ENCODE peak calls at places on chromosomes 7 and 10, in four cellular contexts. Y is GM12878, X is uterus, C is HCT116. N is an unnamed sample. For H3K36me3, the result is how much of the 10 kb centered on the place peaks cover.

GRCh38 chr10:112232670-112233069 is 49.1 kb upstream of the GPAM start:
- DNase-seq in C (no peak), Y (no peak), X (no peak), N (no peak)

GRCh38 chr10:132449826-132450211 is 52.8 kb downstream of the PWWP2B start:
- DNase-seq in C (no peak), Y (no peak), X (no peak), N (no peak)

GRCh38 chr7:45975367-45975766 is 54.3 kb upstream of the IGFBP3 start:
- DNase-seq in C (no peak), Y (no peak), X (no peak), N (no peak)

GRCh38 chr10:5684971-5685763 is 529 bp downstream of the TASOR2 start:
- DNase-seq in X (peak), C (peak), Y (peak), N (peak)

GRCh38 chr10:77197544-77197943 is 440.1 kb downstream of the KCNMA1 start:
- DNase-seq in Y (peak), C (no peak), X (no peak), N (no peak)

GRCh38 chr7:18570890-18571478 is 75.4 kb downstream of the HDAC9 start:
- DNase-seq in Y (no peak), C (peak), X (no peak), N (peak)

GRCh38 chr10:101052285-101052684 is 9.5 kb upstream of the KAZALD1 start:
- DNase-seq in X (no peak), Y (no peak), C (no peak), N (no peak)

GRCh38 chr7:54814401-54814800 is 55.4 kb upstream of the SEC61G start:
- DNase-seq in Y (no peak), X (no peak), C (no peak), N (no peak)

GRCh38 chr7:404782-405488 is 114.7 kb downstream of the PDGFA start:
- DNase-seq in Y (no peak), C (no peak), X (no peak), N (no peak)

GRCh38 chr7:51295435-51296269 is 21.0 kb downstream of the COBL start:
- DNase-seq in C (no peak), Y (no peak), X (no peak), N (no peak)

GRCh38 chr7:71824356-71824755 is 587.8 kb downstream of the CALN1 start:
- DNase-seq in X (no peak), Y (no peak), C (no peak), N (no peak)

GRCh38 chr7:37514520-37514919 is 65.9 kb upstream of the ELMO1 start:
- DNase-seq in Y (no peak), C (no peak), X (no peak), N (no peak)

GRCh38 chr7:18257711-18258110 is 230.1 kb upstream of the PRPS1L1 start:
- DNase-seq in Y (no peak), C (no peak), X (peak), N (no peak)

GRCh38 chr10:14466256-14466655 is 135.5 kb upstream of the FRMD4A start:
- DNase-seq in Y (no peak), X (no peak), C (no peak), N (no peak)

GRCh38 chr7:154857240-154857639 is 145.7 kb downstream of the PAXIP1 start:
- DNase-seq in C (no peak), X (no peak), Y (no peak), N (no peak)

GRCh38 chr7:18916826-18917225 is 200.6 kb downstream of the TWIST1 start:
- DNase-seq in X (no peak), Y (no peak), C (no peak), N (no peak)

GRCh38 chr10:16521311-16522016 is at the start of gene C1QL3:
- DNase-seq in C (no peak), X (no peak), Y (no peak), N (peak)

GRCh38 chr10:95758351-95759025 is 2.5 kb downstream of the ENTPD1 start:
- DNase-seq in Y (peak), C (no peak), X (no peak), N (no peak)

GRCh38 chr7:40268836-40269235 is 134.0 kb downstream of the SUGCT start:
- DNase-seq in X (no peak), C (no peak), Y (no peak), N (no peak)

GRCh38 chr7:22219739-22220493 is 137.0 kb downstream of the RAPGEF5 start:
- DNase-seq in Y (no peak), X (no peak), C (no peak), N (no peak)

GRCh38 chr7:74097937-74098614 is 14.5 kb downstream of the LIMK1 start:
- DNase-seq in X (peak), Y (no peak), C (no peak), N (peak)

GRCh38 chr10:61608255-61609040 is 54.3 kb upstream of the CABCOCO1 start:
- DNase-seq in Y (no peak), X (no peak), C (no peak), N (no peak)

GRCh38 chr10:33113111-33113856 is 155.3 kb upstream of the ITGB1 start:
- DNase-seq in C (no peak), X (no peak), Y (no peak), N (no peak)

GRCh38 chr7:106720641-106721040 is 59.7 kb upstream of the CCDC71L start:
- DNase-seq in X (no peak), Y (no peak), C (no peak), N (peak)

GRCh38 chr10:21264271-21264670 is 261.2 kb downstream of the SKIDA1 start:
- DNase-seq in Y (no peak), C (no peak), X (no peak), N (no peak)

GRCh38 chr7:104814126-104814525 is 199.9 kb upstream of the KMT2E start:
- DNase-seq in C (no peak), X (no peak), Y (no peak), N (no peak)

GRCh38 chr10:116697816-116698215 is 44.5 kb downstream of the HSPA12A start:
- DNase-seq in Y (no peak), C (no peak), X (no peak), N (no peak)

GRCh38 chr7:33710608-33711007 is 194.7 kb upstream of the BMPER start:
- DNase-seq in X (no peak), Y (no peak), C (no peak), N (no peak)

GRCh38 chr7:155961241-155962190 is 149.3 kb upstream of the SHH start:
- DNase-seq in Y (no peak), X (no peak), C (peak), N (peak)

GRCh38 chr10:132296671-132297443 is 10.9 kb downstream of the STK32C start:
- DNase-seq in X (no peak), C (no peak), Y (no peak), N (no peak)

GRCh38 chr10:28946479-28946878 is 269.2 kb downstream of the BAMBI start:
- DNase-seq in C (no peak), X (no peak), Y (no peak), N (no peak)

GRCh38 chr10:83007521-83007920 is 1131.8 kb upstream of the GHITM start:
- DNase-seq in X (no peak), Y (no peak), C (no peak), N (no peak)

GRCh38 chr7:135714534-135715009 is 13.4 kb downstream of the SLC13A4 start:
- DNase-seq in C (peak), Y (no peak), X (no peak), N (no peak)

GRCh38 chr10:73095479-73096021 is 1.1 kb downstream of the P4HA1 start:
- DNase-seq in C (no peak), X (peak), Y (no peak), N (peak)

GRCh38 chr7:52184006-52184703 is 851.3 kb upstream of the POM121L12 start:
- DNase-seq in Y (no peak), X (no peak), C (no peak), N (no peak)

GRCh38 chr10:125850766-125851731 is 27.7 kb downstream of the BCCIP start:
- DNase-seq in X (no peak), C (no peak), Y (no peak), N (no peak)

GRCh38 chr7:84484502-84485079 is 290.0 kb upstream of the SEMA3A start:
- DNase-seq in C (no peak), X (no peak), Y (no peak), N (no peak)

GRCh38 chr7:2012044-2012900 is 220.5 kb downstream of the MAD1L1 start:
- DNase-seq in X (no peak), C (no peak), Y (no peak), N (no peak)

GRCh38 chr7:2012981-2013380 is 219.8 kb downstream of the MAD1L1 start:
- DNase-seq in Y (no peak), X (no peak), C (no peak), N (no peak)

GRCh38 chr7:2010551-2011265 is 222.0 kb downstream of the MAD1L1 start:
- DNase-seq in X (no peak), C (no peak), Y (no peak), N (no peak)

GRCh38 chr7:2010101-2010500 is 222.6 kb downstream of the MAD1L1 start:
- DNase-seq in X (no peak), Y (no peak), C (no peak), N (no peak)

DNA sequence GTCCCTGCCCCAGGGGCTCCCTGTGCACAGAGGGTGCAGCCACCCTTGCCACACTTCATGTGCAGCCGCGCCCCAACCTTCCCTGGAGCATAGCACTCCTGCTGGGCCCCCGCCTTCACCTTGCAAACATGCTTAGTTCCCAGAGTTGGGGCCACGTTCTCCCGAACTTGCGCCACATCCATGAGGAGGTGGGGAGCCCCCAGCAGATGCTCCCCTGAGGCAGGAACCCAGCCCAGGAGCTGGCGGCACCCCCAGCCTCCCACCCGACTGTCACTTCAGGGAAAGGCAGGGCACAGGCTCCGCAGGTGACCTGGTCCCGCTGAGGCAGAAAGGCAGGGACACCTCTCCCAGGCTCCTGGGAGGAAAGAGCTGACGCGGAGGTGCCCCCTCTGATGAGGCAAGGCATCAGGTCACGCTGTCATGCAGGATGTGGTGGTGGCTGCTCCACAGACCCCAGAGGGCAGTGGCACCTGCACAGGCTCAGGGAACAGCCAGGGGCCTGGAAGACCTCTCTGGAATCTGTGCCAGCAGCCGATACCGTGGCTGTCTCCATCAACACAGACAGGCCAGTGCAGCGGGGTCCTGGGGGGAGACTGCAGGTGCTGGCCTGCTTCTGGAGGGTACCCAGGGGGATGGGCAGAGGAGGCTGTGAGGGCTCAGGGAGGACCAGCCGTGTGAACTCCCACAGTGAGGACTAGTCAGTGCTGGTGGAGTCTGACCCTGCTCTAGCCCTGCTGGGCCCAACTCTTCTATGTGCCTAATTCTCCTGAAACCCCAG is 221.3 kb downstream of the MAD1L1 start:
- DNase-seq in C (no peak), Y (no peak), X (no peak), N (no peak)
- H3K36me3 ChIP-seq in C (under half), Y (under half), X (under half), N (under half)

GRCh38 chr7:137820677-137821420 is 25.9 kb downstream of the DGKI start:
- DNase-seq in X (peak), C (no peak), Y (no peak), N (peak)
- TF ChIP-seq POLR2A in X (no peak), C (no peak), Y (no peak), N (no peak)

GRCh38 chr7:124318716-124319115 is 285.8 kb upstream of the TMEM229A start:
- DNase-seq in C (no peak), Y (no peak), X (no peak), N (no peak)
- H3K36me3 ChIP-seq in C (under half), Y (under half), X (under half), N (under half)

GRCh38 chr10:63137306-63137705 is 4.2 kb downstream of the NRBF2 start:
- DNase-seq in Y (no peak), X (no peak), C (no peak), N (no peak)

GRCh38 chr10:63129888-63130287 is 3.2 kb upstream of the NRBF2 start:
- DNase-seq in Y (no peak), C (no peak), X (no peak), N (no peak)

GRCh38 chr10:63133787-63134557 is 844 bp downstream of the NRBF2 start:
- DNase-seq in X (no peak), Y (no peak), C (no peak), N (no peak)

GRCh38 chr10:63132651-63133055 is 475 bp upstream of the NRBF2 start:
- DNase-seq in X (no peak), C (no peak), Y (no peak), N (no peak)

GRCh38 chr10:63133056-63133786 is at the start of gene NRBF2:
- DNase-seq in C (peak), Y (peak), X (peak), N (peak)
- TF ChIP-seq POLR2A in C (peak), Y (peak), X (peak), N (peak)

GRCh38 chr7:75719626-75720025 is 19.1 kb downstream of the HIP1 start:
- DNase-seq in Y (no peak), C (no peak), X (no peak), N (no peak)
- H3K36me3 ChIP-seq in Y (under half), C (under half), X (under half), N (under half)

GRCh38 chr7:103296901-103297836 is at the start of gene PMPCB:
- DNase-seq in X (peak), C (peak), Y (peak), N (peak)
- TF ChIP-seq POLR2A in X (peak), C (no peak), Y (peak), N (no peak)

GRCh38 chr10:58086763-58087150 is 180.9 kb downstream of the IPMK start:
- DNase-seq in C (no peak), Y (no peak), X (no peak), N (no peak)
- H3K36me3 ChIP-seq in C (under half), Y (under half), X (under half), N (under half)

N was measured in testis.